ENCODE peak calls at places on chromosomes 2 and 18, in eight cellular contexts. N is GM04504, Q is NCI-H446, T is cardiac muscle cell, H is NCI-H69, P is MM.1S, L is Right ventricle myocardium superior, E is H1. V is an unnamed sample.

GRCh38 chr2:111703759-111704158 is 180.2 kb downstream of the ANAPC1 start:
- DNase-seq in N (no peak), Q (no peak), T (no peak), H (no peak), P (peak), L (no peak), E (no peak), V (no peak)

GRCh38 chr2:33392366-33392765 is 84.1 kb upstream of the RASGRP3 start:
- DNase-seq in N (no peak), Q (no peak), T (no peak), H (no peak), P (peak), L (no peak), E (no peak), V (no peak)

GRCh38 chr18:38297910-38298309 is 732.3 kb upstream of the CELF4 start:
- DNase-seq in N (no peak), Q (peak), T (no peak), H (peak), P (no peak), L (no peak), E (no peak), V (no peak)

GRCh38 chr2:241612156-241613017 is 24.6 kb downstream of the THAP4 start:
- DNase-seq in N (peak), Q (no peak), T (no peak), H (peak), P (no peak), L (no peak), E (no peak), V (no peak)

GRCh38 chr2:191441761-191442160 is 196.6 kb downstream of the MYO1B start:
- DNase-seq in N (peak), Q (peak), T (peak), H (no peak), P (no peak), L (peak), E (no peak), V (no peak)

GRCh38 chr2:187403568-187404260 is 44.3 kb downstream of the CALCRL start:
- DNase-seq in N (no peak), Q (no peak), T (no peak), H (peak), P (no peak), L (no peak), E (no peak), V (no peak)

GRCh38 chr2:232438951-232439757 is 16.8 kb upstream of the ALPI start:
- DNase-seq in N (no peak), Q (no peak), T (peak), H (peak), P (no peak), L (peak), E (no peak), V (no peak)

GRCh38 chr2:25201265-25201664 is 32.9 kb upstream of the POMC start:
- DNase-seq in N (no peak), Q (no peak), T (no peak), H (peak), P (no peak), L (no peak), E (no peak), V (no peak)

GRCh38 chr18:44036500-44036899 is 644.2 kb upstream of the SETBP1 start:
- DNase-seq in N (no peak), Q (no peak), T (peak), H (peak), P (no peak), L (peak), E (no peak), V (no peak)

GRCh38 chr18:69889009-69889408 is 58.7 kb downstream of the CD226 start:
- DNase-seq in N (no peak), Q (no peak), T (no peak), H (no peak), P (no peak), L (no peak), E (no peak), V (no peak)

GRCh38 chr2:169486487-169486886 is 7.2 kb downstream of the BBS5 start:
- DNase-seq in N (no peak), Q (no peak), T (no peak), H (no peak), P (no peak), L (no peak), E (no peak), V (no peak)

GRCh38 chr2:23469142-23469540 is 84.2 kb downstream of the KLHL29 start:
- DNase-seq in N (no peak), Q (no peak), T (no peak), H (no peak), P (no peak), L (no peak), E (no peak), V (no peak)

GRCh38 chr2:144943986-144944385 is 424.1 kb upstream of the ZEB2 start:
- DNase-seq in N (no peak), Q (no peak), T (no peak), H (no peak), P (no peak), L (no peak), E (no peak), V (no peak)

GRCh38 chr2:104944495-104944894 is 90.6 kb downstream of the POU3F3 start:
- DNase-seq in N (no peak), Q (peak), T (peak), H (peak), P (no peak), L (no peak), E (no peak), V (no peak)

GRCh38 chr2:157644776-157645175 is 16.1 kb upstream of the ACVR1C start:
- DNase-seq in N (no peak), Q (no peak), T (no peak), H (no peak), P (no peak), L (no peak), E (no peak), V (no peak)

GRCh38 chr2:110816404-110817365 is 84.3 kb downstream of the ACOXL start:
- DNase-seq in N (no peak), Q (no peak), T (no peak), H (no peak), P (peak), L (no peak), E (no peak), V (no peak)

GRCh38 chr2:241561811-241562210 is 3.3 kb downstream of the BOK start:
- DNase-seq in N (no peak), Q (peak), T (no peak), H (no peak), P (no peak), L (peak), E (no peak), V (no peak)

GRCh38 chr2:145769053-145769716 is 1249.3 kb upstream of the ZEB2 start:
- DNase-seq in N (no peak), Q (peak), T (no peak), H (peak), P (no peak), L (no peak), E (no peak), V (no peak)

GRCh38 chr2:126467367-126468054 is 188.4 kb upstream of the GYPC start:
- DNase-seq in N (no peak), Q (no peak), T (no peak), H (no peak), P (peak), L (no peak), E (no peak), V (no peak)

GRCh38 chr2:128623776-128624424 is 305.2 kb upstream of the HS6ST1 start:
- DNase-seq in N (peak), Q (no peak), T (no peak), H (no peak), P (peak), L (no peak), E (no peak), V (peak)

GRCh38 chr2:156125018-156125417 is 207.5 kb downstream of the NR4A2 start:
- DNase-seq in N (no peak), Q (no peak), T (peak), H (peak), P (no peak), L (no peak), E (peak), V (no peak)

GRCh38 chr2:71959494-71959893 is 188.2 kb downstream of the CYP26B1 start:
- DNase-seq in N (no peak), Q (no peak), T (no peak), H (no peak), P (no peak), L (no peak), E (no peak), V (no peak)

GRCh38 chr2:216006164-216006663 is 7.1 kb downstream of the MREG start:
- DNase-seq in N (no peak), Q (no peak), T (no peak), H (no peak), P (no peak), L (no peak), E (peak), V (no peak)